ENCODE peak calls at places on chromosomes 16 and 17, in seven cellular contexts. One of them, this sample, is unnamed.

GRCh38 chr16:50293994-50294855 is 27.9 kb downstream of the ADCY7 start:
- DNase-seq in sigmoid colon: no peak
- DNase-seq in glutamatergic neuron: peak; percentile 12
- DNase-seq in NCI-H1436: no peak
- DNase-seq in HS-5: no peak
- DNase-seq in H54: no peak
- DNase-seq in activated CD4-positive, alpha-beta T cell treated with anti-CD3 and anti-CD28 coated beads, Interleukin-2, amount 10 ng/mL, durations not matched to agents 7 days and 5 days: no peak
- DNase-seq in this sample: no peak

GRCh38 chr17:80720624-80721577 is 176.3 kb downstream of the RPTOR start:
- DNase-seq in HS-5: peak; percentile 52
- DNase-seq in glutamatergic neuron: no peak
- DNase-seq in H54: peak; percentile 61
- DNase-seq in activated CD4-positive, alpha-beta T cell treated with anti-CD3 and anti-CD28 coated beads, Interleukin-2, amount 10 ng/mL, durations not matched to agents 7 days and 5 days: peak; percentile 75
- DNase-seq in sigmoid colon: no peak
- DNase-seq in NCI-H1436: no peak
- DNase-seq in this sample: peak; percentile 98

GRCh38 chr16:30354423-30355143 is 525 bp downstream of the CD2BP2 start:
- DNase-seq in sigmoid colon: no peak
- DNase-seq in HS-5: no peak
- DNase-seq in glutamatergic neuron: peak; percentile 66
- DNase-seq in H54: no peak
- DNase-seq in NCI-H1436: no peak
- DNase-seq in activated CD4-positive, alpha-beta T cell treated with anti-CD3 and anti-CD28 coated beads, Interleukin-2, amount 10 ng/mL, durations not matched to agents 7 days and 5 days: peak; percentile 35
- DNase-seq in this sample: peak; percentile 57

GRCh38 chr16:69166221-69166833 is 20.6 kb upstream of the SNTB2 start:
- DNase-seq in activated CD4-positive, alpha-beta T cell treated with anti-CD3 and anti-CD28 coated beads, Interleukin-2, amount 10 ng/mL, durations not matched to agents 7 days and 5 days: peak; percentile 65
- DNase-seq in HS-5: peak; percentile 54
- DNase-seq in H54: no peak
- DNase-seq in glutamatergic neuron: no peak
- DNase-seq in sigmoid colon: peak; percentile 26
- DNase-seq in NCI-H1436: no peak
- DNase-seq in this sample: no peak

GRCh38 chr16:17204248-17205043 is 266.3 kb downstream of the XYLT1 start:
- DNase-seq in H54: no peak
- DNase-seq in glutamatergic neuron: no peak
- DNase-seq in sigmoid colon: no peak
- DNase-seq in activated CD4-positive, alpha-beta T cell treated with anti-CD3 and anti-CD28 coated beads, Interleukin-2, amount 10 ng/mL, durations not matched to agents 7 days and 5 days: no peak
- DNase-seq in NCI-H1436: no peak
- DNase-seq in HS-5: no peak
- DNase-seq in this sample: no peak

GRCh38 chr17:40314557-40314953 is 5.6 kb downstream of the RARA start:
- DNase-seq in sigmoid colon: peak; percentile 92
- DNase-seq in HS-5: peak; percentile 92
- DNase-seq in H54: peak; percentile 83
- DNase-seq in glutamatergic neuron: peak; percentile 12
- DNase-seq in activated CD4-positive, alpha-beta T cell treated with anti-CD3 and anti-CD28 coated beads, Interleukin-2, amount 10 ng/mL, durations not matched to agents 7 days and 5 days: peak; percentile 67
- DNase-seq in NCI-H1436: peak; percentile 90
- DNase-seq in this sample: peak; percentile 98

GRCh38 chr16:11620243-11621003 is 33.7 kb upstream of the LITAF start:
- DNase-seq in HS-5: no peak
- DNase-seq in NCI-H1436: no peak
- DNase-seq in activated CD4-positive, alpha-beta T cell treated with anti-CD3 and anti-CD28 coated beads, Interleukin-2, amount 10 ng/mL, durations not matched to agents 7 days and 5 days: no peak
- DNase-seq in sigmoid colon: no peak
- DNase-seq in H54: no peak
- DNase-seq in glutamatergic neuron: no peak
- DNase-seq in this sample: no peak

GRCh38 chr17:29565643-29566472 is 979 bp downstream of the ABHD15 start:
- DNase-seq in HS-5: no peak
- DNase-seq in glutamatergic neuron: no peak
- DNase-seq in NCI-H1436: peak; percentile 81
- DNase-seq in H54: no peak
- DNase-seq in sigmoid colon: peak; percentile 63
- DNase-seq in activated CD4-positive, alpha-beta T cell treated with anti-CD3 and anti-CD28 coated beads, Interleukin-2, amount 10 ng/mL, durations not matched to agents 7 days and 5 days: peak; percentile 69
- DNase-seq in this sample: peak; percentile 68

GRCh38 chr17:17077861-17078732 is 35.8 kb downstream of the MPRIP start:
- DNase-seq in sigmoid colon: peak; percentile 33
- DNase-seq in glutamatergic neuron: peak; percentile 5
- DNase-seq in NCI-H1436: no peak
- DNase-seq in activated CD4-positive, alpha-beta T cell treated with anti-CD3 and anti-CD28 coated beads, Interleukin-2, amount 10 ng/mL, durations not matched to agents 7 days and 5 days: no peak
- DNase-seq in HS-5: no peak
- DNase-seq in H54: no peak
- DNase-seq in this sample: peak; percentile 40

GRCh38 chr16:70737377-70738082 is 51.7 kb upstream of the MTSS2 start:
- DNase-seq in H54: no peak
- DNase-seq in activated CD4-positive, alpha-beta T cell treated with anti-CD3 and anti-CD28 coated beads, Interleukin-2, amount 10 ng/mL, durations not matched to agents 7 days and 5 days: peak; percentile 91
- DNase-seq in NCI-H1436: no peak
- DNase-seq in HS-5: peak; percentile 68
- DNase-seq in sigmoid colon: peak; percentile 91
- DNase-seq in glutamatergic neuron: no peak
- DNase-seq in this sample: no peak

GRCh38 chr16:80527297-80527696 is 13.5 kb upstream of the DYNLRB2 start:
- DNase-seq in HS-5: no peak
- DNase-seq in glutamatergic neuron: peak; percentile 35
- DNase-seq in activated CD4-positive, alpha-beta T cell treated with anti-CD3 and anti-CD28 coated beads, Interleukin-2, amount 10 ng/mL, durations not matched to agents 7 days and 5 days: peak; percentile 76
- DNase-seq in H54: peak; percentile 12
- DNase-seq in sigmoid colon: no peak
- DNase-seq in NCI-H1436: no peak
- DNase-seq in this sample: no peak

GRCh38 chr17:3796110-3796821 is 4.7 kb downstream of the ITGAE start:
- DNase-seq in activated CD4-positive, alpha-beta T cell treated with anti-CD3 and anti-CD28 coated beads, Interleukin-2, amount 10 ng/mL, durations not matched to agents 7 days and 5 days: peak; percentile 67
- DNase-seq in HS-5: no peak
- DNase-seq in NCI-H1436: no peak
- DNase-seq in glutamatergic neuron: no peak
- DNase-seq in sigmoid colon: no peak
- DNase-seq in H54: no peak
- DNase-seq in this sample: no peak

GRCh38 chr17:40453881-40454630 is 10.8 kb downstream of the IGFBP4 start:
- DNase-seq in activated CD4-positive, alpha-beta T cell treated with anti-CD3 and anti-CD28 coated beads, Interleukin-2, amount 10 ng/mL, durations not matched to agents 7 days and 5 days: no peak
- DNase-seq in glutamatergic neuron: no peak
- DNase-seq in HS-5: no peak
- DNase-seq in NCI-H1436: no peak
- DNase-seq in H54: peak; percentile 68
- DNase-seq in sigmoid colon: no peak
- DNase-seq in this sample: no peak

GRCh38 chr17:38789185-38789584 is 10.2 kb downstream of the PIP4K2B start:
- DNase-seq in glutamatergic neuron: peak; percentile 76
- DNase-seq in sigmoid colon: no peak
- DNase-seq in HS-5: no peak
- DNase-seq in activated CD4-positive, alpha-beta T cell treated with anti-CD3 and anti-CD28 coated beads, Interleukin-2, amount 10 ng/mL, durations not matched to agents 7 days and 5 days: no peak
- DNase-seq in H54: no peak
- DNase-seq in NCI-H1436: no peak
- DNase-seq in this sample: no peak

GRCh38 chr16:66696669-66697630 is at the start of gene CMTM4:
- DNase-seq in H54: peak; percentile 91
- DNase-seq in NCI-H1436: peak; percentile 81
- DNase-seq in sigmoid colon: peak; percentile 93
- DNase-seq in activated CD4-positive, alpha-beta T cell treated with anti-CD3 and anti-CD28 coated beads, Interleukin-2, amount 10 ng/mL, durations not matched to agents 7 days and 5 days: peak; percentile 67
- DNase-seq in glutamatergic neuron: peak; percentile 86
- DNase-seq in HS-5: no peak
- DNase-seq in this sample: peak; percentile 80

GRCh38 chr16:23482778-23483177 is 27.5 kb downstream of the GGA2 start:
- DNase-seq in HS-5: no peak
- DNase-seq in sigmoid colon: no peak
- DNase-seq in H54: no peak
- DNase-seq in activated CD4-positive, alpha-beta T cell treated with anti-CD3 and anti-CD28 coated beads, Interleukin-2, amount 10 ng/mL, durations not matched to agents 7 days and 5 days: no peak
- DNase-seq in NCI-H1436: no peak
- DNase-seq in glutamatergic neuron: no peak
- DNase-seq in this sample: no peak

GRCh38 chr17:2070241-2071023 is 15.5 kb downstream of the HIC1 start:
- DNase-seq in activated CD4-positive, alpha-beta T cell treated with anti-CD3 and anti-CD28 coated beads, Interleukin-2, amount 10 ng/mL, durations not matched to agents 7 days and 5 days: peak; percentile 76
- DNase-seq in sigmoid colon: no peak
- DNase-seq in glutamatergic neuron: no peak
- DNase-seq in HS-5: no peak
- DNase-seq in NCI-H1436: no peak
- DNase-seq in H54: no peak
- DNase-seq in this sample: no peak